ENCODE peak calls at places on chromosome 15, in five cellular contexts. J, H, A, B and O are unnamed samples.

GRCh38 chr15:79965836-79966630 is 5.0 kb downstream of the BCL2A1 start:
- DNase-seq in J (no peak), H (peak), A (no peak), B (no peak), O (no peak)

GRCh38 chr15:36951747-36952247 is 148.6 kb downstream of the MEIS2 start:
- DNase-seq in J (peak), H (no peak), A (no peak), B (no peak), O (no peak)

GRCh38 chr15:41942886-41943285 is 29.5 kb downstream of the EHD4 start:
- DNase-seq in J (no peak), H (no peak), A (no peak), B (no peak), O (no peak)

GRCh38 chr15:61070111-61070901 is 158.8 kb downstream of the RORA start:
- DNase-seq in J (no peak), H (no peak), A (no peak), B (no peak), O (no peak)

GRCh38 chr15:43104426-43104825 is 1.4 kb downstream of the UBR1 start:
- DNase-seq in J (no peak), H (peak), A (no peak), B (no peak), O (no peak)

GRCh38 chr15:100230784-100231183 is 111.0 kb downstream of the ADAMTS17 start:
- DNase-seq in J (no peak), H (no peak), A (no peak), B (no peak), O (no peak)

GRCh38 chr15:29143909-29144308 is 125.7 kb downstream of the NSMCE3 start:
- DNase-seq in J (no peak), H (no peak), A (no peak), B (no peak), O (no peak)

GRCh38 chr15:65211157-65211982 is at the start of gene CILP:
- DNase-seq in J (peak), H (no peak), A (no peak), B (no peak), O (no peak)

GRCh38 chr15:48411971-48412591 is 80.9 kb downstream of the DUT start:
- DNase-seq in J (no peak), H (no peak), A (no peak), B (no peak), O (no peak)

GRCh38 chr15:77075528-77075927 is 4.6 kb upstream of the TSPAN3 start:
- DNase-seq in J (no peak), H (peak), A (no peak), B (no peak), O (no peak)

GRCh38 chr15:56919708-56920637 is 1.5 kb downstream of the TCF12 start:
- DNase-seq in J (no peak), H (peak), A (peak), B (no peak), O (peak)

GRCh38 chr15:74378853-74379252 is 11.4 kb upstream of the CYP11A1 start:
- DNase-seq in J (no peak), H (no peak), A (no peak), B (no peak), O (peak)

GRCh38 chr15:62344806-62345539 is 179.9 kb upstream of the C2CD4B start:
- DNase-seq in J (peak), H (peak), A (no peak), B (no peak), O (peak)

GRCh38 chr15:98650871-98651481 is 2.6 kb downstream of the IGF1R start:
- DNase-seq in J (peak), H (no peak), A (no peak), B (no peak), O (peak)

DNA sequence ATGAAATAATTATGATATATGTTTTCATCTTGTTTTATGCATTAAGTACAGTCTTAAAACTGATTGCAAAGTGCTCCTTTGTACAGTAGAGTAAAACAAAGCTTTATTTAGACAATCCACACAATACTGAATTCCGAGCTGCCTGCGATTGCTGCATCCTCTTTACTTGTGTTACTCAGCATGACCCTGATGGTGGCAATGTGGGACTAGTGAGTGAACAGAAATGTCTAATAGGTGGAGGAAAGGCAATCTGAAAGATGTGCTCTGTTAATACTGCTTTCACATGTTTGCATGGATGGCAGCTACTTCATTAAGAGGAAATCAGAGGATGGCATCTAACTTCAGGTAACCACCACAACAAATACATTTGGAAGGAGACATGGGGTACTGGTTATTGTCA is 930.4 kb upstream of the SEMA6D start:
- DNase-seq in J (no peak), H (no peak), A (no peak), B (no peak), O (no peak)
- TF ChIP-seq CTCF in J (no peak), H (no peak), A (no peak), B (no peak), O (no peak)

GRCh38 chr15:66359740-66360139 is 3.3 kb upstream of the TIPIN start:
- DNase-seq in J (no peak), H (peak), A (no peak), B (no peak), O (no peak)
- TF ChIP-seq CTCF in J (no peak), H (no peak), A (no peak), B (no peak), O (no peak)

GRCh38 chr15:45177285-45177684 is 10.5 kb downstream of the SHF start:
- DNase-seq in J (no peak), H (no peak), A (no peak), B (no peak), O (no peak)

GRCh38 chr15:45180201-45180600 is 7.6 kb downstream of the SHF start:
- DNase-seq in J (no peak), H (no peak), A (no peak), B (no peak), O (no peak)

GRCh38 chr15:45180648-45181436 is 6.9 kb downstream of the SHF start:
- DNase-seq in J (no peak), H (no peak), A (no peak), B (no peak), O (no peak)

GRCh38 chr15:45181491-45182285 is 6.1 kb downstream of the SHF start:
- DNase-seq in J (no peak), H (no peak), A (no peak), B (no peak), O (no peak)

GRCh38 chr15:45179221-45179985 is 8.4 kb downstream of the SHF start:
- DNase-seq in J (no peak), H (peak), A (peak), B (no peak), O (no peak)
- TF ChIP-seq CTCF in J (peak), H (peak), A (peak), B (no peak), O (peak)

DNA sequence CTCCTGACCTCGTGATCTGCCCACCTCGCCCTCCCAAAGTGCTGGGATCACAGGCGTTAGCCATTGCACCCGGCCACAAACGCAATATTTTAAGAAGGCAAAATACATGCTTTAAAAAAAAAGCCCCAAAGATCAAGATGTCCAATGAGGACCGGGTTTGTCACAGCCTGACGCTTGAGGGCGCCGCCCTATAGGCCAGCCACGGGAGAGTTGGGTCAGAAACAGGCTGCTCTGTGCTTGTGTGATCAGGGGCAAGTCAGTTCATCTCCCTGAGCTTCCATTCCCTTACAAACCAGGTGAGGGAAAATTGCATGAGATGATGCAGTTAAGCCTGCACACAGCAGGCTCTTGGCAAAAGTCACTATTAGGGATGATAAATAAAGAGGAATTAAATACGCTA is 23.9 kb downstream of the FAM174B start:
- DNase-seq in J (no peak), H (no peak), A (peak), B (no peak), O (no peak)
- TF ChIP-seq CTCF in J (no peak), H (peak), A (no peak), B (no peak), O (peak)